ENCODE peak calls at places on chromosomes 7 and 10, in six cellular contexts. One of them, this sample, is unnamed.

GRCh38 chr10:82796510-82796909 is 921.5 kb downstream of the NRG3 start:
- DNase-seq in CD8-positive, alpha-beta T cell: no peak
- DNase-seq in fibroblast of lung: peak
- DNase-seq in neuronal stem cell: no peak
- DNase-seq in left ventricle myocardium inferior: no peak
- DNase-seq in dorsolateral prefrontal cortex: no peak
- DNase-seq in this sample: no peak

GRCh38 chr7:139709460-139709859 is 68.3 kb downstream of the HIPK2 start:
- DNase-seq in neuronal stem cell: no peak
- DNase-seq in dorsolateral prefrontal cortex: no peak
- DNase-seq in fibroblast of lung: peak
- DNase-seq in CD8-positive, alpha-beta T cell: no peak
- DNase-seq in left ventricle myocardium inferior: no peak
- DNase-seq in this sample: no peak

GRCh38 chr7:158816995-158817394 is 12.3 kb downstream of the ESYT2 start:
- DNase-seq in CD8-positive, alpha-beta T cell: no peak
- DNase-seq in fibroblast of lung: no peak
- DNase-seq in left ventricle myocardium inferior: no peak
- DNase-seq in dorsolateral prefrontal cortex: no peak
- DNase-seq in neuronal stem cell: no peak
- DNase-seq in this sample: peak

GRCh38 chr10:17453377-17454091 is 861 bp downstream of the ST8SIA6 start:
- DNase-seq in fibroblast of lung: peak
- DNase-seq in left ventricle myocardium inferior: peak
- DNase-seq in CD8-positive, alpha-beta T cell: no peak
- DNase-seq in dorsolateral prefrontal cortex: no peak
- DNase-seq in neuronal stem cell: peak
- DNase-seq in this sample: peak

GRCh38 chr10:89032141-89032814 is 41.7 kb downstream of the FAS start:
- DNase-seq in neuronal stem cell: no peak
- DNase-seq in dorsolateral prefrontal cortex: no peak
- DNase-seq in CD8-positive, alpha-beta T cell: no peak
- DNase-seq in fibroblast of lung: peak
- DNase-seq in left ventricle myocardium inferior: peak
- DNase-seq in this sample: peak

GRCh38 chr10:114110174-114110972 is 63.6 kb downstream of the CCDC186 start:
- DNase-seq in fibroblast of lung: no peak
- DNase-seq in left ventricle myocardium inferior: no peak
- DNase-seq in neuronal stem cell: no peak
- DNase-seq in dorsolateral prefrontal cortex: no peak
- DNase-seq in CD8-positive, alpha-beta T cell: no peak
- DNase-seq in this sample: no peak

GRCh38 chr10:50614444-50615137 is 9.2 kb downstream of the SGMS1 start:
- DNase-seq in dorsolateral prefrontal cortex: no peak
- DNase-seq in left ventricle myocardium inferior: no peak
- DNase-seq in neuronal stem cell: no peak
- DNase-seq in fibroblast of lung: no peak
- DNase-seq in CD8-positive, alpha-beta T cell: no peak
- DNase-seq in this sample: no peak

GRCh38 chr7:78346824-78347223 is 548.3 kb downstream of the PHTF2 start:
- DNase-seq in fibroblast of lung: no peak
- DNase-seq in neuronal stem cell: no peak
- DNase-seq in left ventricle myocardium inferior: no peak
- DNase-seq in CD8-positive, alpha-beta T cell: no peak
- DNase-seq in dorsolateral prefrontal cortex: no peak
- DNase-seq in this sample: no peak

GRCh38 chr10:5563237-5563961 is 38.6 kb downstream of the CALML3 start:
- DNase-seq in dorsolateral prefrontal cortex: no peak
- DNase-seq in fibroblast of lung: no peak
- DNase-seq in neuronal stem cell: no peak
- DNase-seq in CD8-positive, alpha-beta T cell: no peak
- DNase-seq in left ventricle myocardium inferior: no peak
- DNase-seq in this sample: no peak

GRCh38 chr7:35254496-35255416 is 856 bp upstream of the TBX20 start:
- DNase-seq in dorsolateral prefrontal cortex: no peak
- DNase-seq in fibroblast of lung: no peak
- DNase-seq in CD8-positive, alpha-beta T cell: no peak
- DNase-seq in neuronal stem cell: no peak
- DNase-seq in left ventricle myocardium inferior: peak
- DNase-seq in this sample: no peak
- H3K4me3 ChIP-seq in dorsolateral prefrontal cortex: no peak
- H3K4me3 ChIP-seq in fibroblast of lung: no peak
- H3K4me3 ChIP-seq in CD8-positive, alpha-beta T cell: no peak
- H3K4me3 ChIP-seq in neuronal stem cell: no peak
- H3K4me3 ChIP-seq in left ventricle myocardium inferior: peak
- H3K4me3 ChIP-seq in this sample: peak

GRCh38 chr7:75716992-75717626 is 21.6 kb downstream of the HIP1 start:
- DNase-seq in CD8-positive, alpha-beta T cell: no peak
- DNase-seq in left ventricle myocardium inferior: no peak
- DNase-seq in fibroblast of lung: peak
- DNase-seq in neuronal stem cell: no peak
- DNase-seq in dorsolateral prefrontal cortex: no peak
- DNase-seq in this sample: no peak
- H3K27ac ChIP-seq in CD8-positive, alpha-beta T cell: no peak
- H3K27ac ChIP-seq in left ventricle myocardium inferior: no peak
- H3K27ac ChIP-seq in fibroblast of lung: no peak
- H3K27ac ChIP-seq in neuronal stem cell: no peak
- H3K27ac ChIP-seq in dorsolateral prefrontal cortex: no peak
- H3K27ac ChIP-seq in this sample: no peak

GRCh38 chr10:107163086-107163880 is 1.2 kb downstream of the SORCS1 start:
- DNase-seq in neuronal stem cell: peak
- DNase-seq in fibroblast of lung: no peak
- DNase-seq in left ventricle myocardium inferior: no peak
- DNase-seq in dorsolateral prefrontal cortex: no peak
- DNase-seq in CD8-positive, alpha-beta T cell: no peak
- DNase-seq in this sample: no peak

GRCh38 chr10:107165007-107165406 is 501 bp upstream of the SORCS1 start:
- DNase-seq in CD8-positive, alpha-beta T cell: no peak
- DNase-seq in dorsolateral prefrontal cortex: no peak
- DNase-seq in left ventricle myocardium inferior: no peak
- DNase-seq in neuronal stem cell: peak
- DNase-seq in fibroblast of lung: no peak
- DNase-seq in this sample: no peak

GRCh38 chr10:107160866-107161265 is 3.6 kb downstream of the SORCS1 start:
- DNase-seq in neuronal stem cell: no peak
- DNase-seq in dorsolateral prefrontal cortex: no peak
- DNase-seq in CD8-positive, alpha-beta T cell: no peak
- DNase-seq in left ventricle myocardium inferior: no peak
- DNase-seq in fibroblast of lung: no peak
- DNase-seq in this sample: no peak

GRCh38 chr10:107166378-107166777 is 1.9 kb upstream of the SORCS1 start:
- DNase-seq in neuronal stem cell: no peak
- DNase-seq in fibroblast of lung: no peak
- DNase-seq in CD8-positive, alpha-beta T cell: no peak
- DNase-seq in dorsolateral prefrontal cortex: no peak
- DNase-seq in left ventricle myocardium inferior: no peak
- DNase-seq in this sample: no peak

DNA sequence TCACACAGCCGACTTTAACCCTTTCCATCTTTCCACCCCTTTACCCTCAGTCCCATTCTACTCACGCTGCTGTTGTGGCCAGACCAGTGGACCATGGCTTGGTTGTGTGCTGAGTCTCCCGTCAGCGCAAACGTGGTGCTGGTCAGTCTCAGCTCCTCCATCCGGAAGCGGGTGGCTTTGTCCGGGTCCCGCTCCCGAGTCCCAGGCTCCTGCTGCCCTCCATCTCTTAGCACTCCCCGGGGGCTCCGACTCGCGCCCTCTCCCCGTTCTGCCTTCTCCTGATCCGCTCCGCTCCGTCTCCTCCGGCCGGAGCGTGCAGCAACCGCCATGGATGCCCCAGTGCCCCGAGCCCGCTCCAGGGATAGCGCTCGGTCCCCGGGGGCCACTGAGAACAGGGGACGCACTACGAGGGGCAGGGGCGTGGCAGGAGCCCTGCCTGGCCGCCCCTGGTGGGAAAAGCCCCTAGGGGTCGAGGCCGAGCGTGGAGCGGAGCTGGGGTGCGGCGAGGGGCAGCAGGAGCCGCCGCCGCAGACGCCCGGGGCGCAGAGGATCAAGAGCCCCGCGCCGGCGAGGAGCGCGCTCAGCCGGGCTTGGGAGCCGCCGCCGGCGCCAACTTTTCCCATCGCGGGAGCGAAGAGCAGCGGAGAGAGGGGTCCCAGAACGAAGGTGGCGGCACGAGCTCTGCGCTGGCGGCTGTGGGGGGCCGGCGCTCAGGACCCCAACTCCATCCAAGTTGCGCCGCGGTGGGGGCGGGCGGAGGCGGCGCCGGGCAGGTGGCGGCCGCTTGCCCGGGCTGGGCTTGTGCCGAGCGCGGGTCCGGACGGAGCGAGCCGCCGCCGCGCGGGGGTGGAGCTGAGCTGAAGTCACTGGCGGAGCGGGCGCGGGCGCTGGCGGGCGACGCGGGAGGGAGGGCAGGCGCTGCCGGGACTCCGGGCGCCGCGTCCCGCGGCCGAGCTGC is at the start of gene SORCS1:
- DNase-seq in dorsolateral prefrontal cortex: peak
- DNase-seq in CD8-positive, alpha-beta T cell: no peak
- DNase-seq in left ventricle myocardium inferior: peak
- DNase-seq in fibroblast of lung: no peak
- DNase-seq in neuronal stem cell: peak
- DNase-seq in this sample: no peak
- H3K4me3 ChIP-seq in dorsolateral prefrontal cortex: peak
- H3K4me3 ChIP-seq in CD8-positive, alpha-beta T cell: no peak
- H3K4me3 ChIP-seq in left ventricle myocardium inferior: peak
- H3K4me3 ChIP-seq in fibroblast of lung: no peak
- H3K4me3 ChIP-seq in neuronal stem cell: peak
- H3K4me3 ChIP-seq in this sample: peak

GRCh38 chr7:84291756-84292155 is 97.2 kb upstream of the SEMA3A start:
- DNase-seq in left ventricle myocardium inferior: no peak
- DNase-seq in neuronal stem cell: peak
- DNase-seq in fibroblast of lung: no peak
- DNase-seq in dorsolateral prefrontal cortex: no peak
- DNase-seq in CD8-positive, alpha-beta T cell: no peak
- DNase-seq in this sample: no peak
- H3K27ac ChIP-seq in left ventricle myocardium inferior: no peak
- H3K27ac ChIP-seq in neuronal stem cell: peak
- H3K27ac ChIP-seq in fibroblast of lung: no peak
- H3K27ac ChIP-seq in dorsolateral prefrontal cortex: no peak
- H3K27ac ChIP-seq in CD8-positive, alpha-beta T cell: no peak
- H3K27ac ChIP-seq in this sample: no peak

GRCh38 chr7:54663603-54664234 is 95.3 kb downstream of the SEC61G start:
- DNase-seq in CD8-positive, alpha-beta T cell: no peak
- DNase-seq in left ventricle myocardium inferior: no peak
- DNase-seq in neuronal stem cell: no peak
- DNase-seq in fibroblast of lung: no peak
- DNase-seq in dorsolateral prefrontal cortex: no peak
- DNase-seq in this sample: no peak
- H3K4me3 ChIP-seq in CD8-positive, alpha-beta T cell: no peak
- H3K4me3 ChIP-seq in left ventricle myocardium inferior: peak
- H3K4me3 ChIP-seq in neuronal stem cell: peak
- H3K4me3 ChIP-seq in fibroblast of lung: no peak
- H3K4me3 ChIP-seq in dorsolateral prefrontal cortex: peak
- H3K4me3 ChIP-seq in this sample: no peak

DNA sequence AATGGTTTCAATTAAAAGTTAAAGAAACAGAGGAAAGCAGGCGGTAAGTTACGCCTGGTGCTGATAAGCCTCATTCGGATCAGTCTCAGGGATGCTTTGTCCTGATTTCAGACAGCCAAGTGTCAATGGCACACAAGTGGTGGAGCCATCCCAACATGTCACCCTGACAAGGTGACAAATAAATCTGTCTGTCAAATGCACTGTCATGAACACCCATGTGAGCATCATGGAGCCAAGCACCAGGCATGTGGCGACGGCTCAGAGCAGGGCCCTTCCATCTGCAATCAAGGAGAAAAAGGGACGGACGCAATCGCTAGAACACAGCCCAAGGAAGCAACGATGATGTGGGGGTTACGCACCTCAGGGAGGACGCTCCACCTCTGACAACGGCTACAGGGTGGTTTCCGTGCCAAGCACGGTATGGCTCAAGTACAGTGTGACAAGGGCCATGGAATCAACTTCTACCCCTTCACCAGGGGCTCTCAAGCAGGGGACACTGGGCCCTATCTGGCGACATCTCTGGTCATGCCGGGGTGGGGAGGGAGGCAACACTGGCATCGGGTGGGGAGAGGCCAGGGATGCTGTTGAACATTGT is 66.2 kb downstream of the CTBP2 start:
- DNase-seq in left ventricle myocardium inferior: no peak
- DNase-seq in CD8-positive, alpha-beta T cell: no peak
- DNase-seq in neuronal stem cell: no peak
- DNase-seq in fibroblast of lung: no peak
- DNase-seq in dorsolateral prefrontal cortex: peak
- DNase-seq in this sample: no peak
- H3K27ac ChIP-seq in left ventricle myocardium inferior: peak
- H3K27ac ChIP-seq in CD8-positive, alpha-beta T cell: no peak
- H3K27ac ChIP-seq in neuronal stem cell: no peak
- H3K27ac ChIP-seq in fibroblast of lung: no peak
- H3K27ac ChIP-seq in dorsolateral prefrontal cortex: no peak
- H3K27ac ChIP-seq in this sample: peak